ENCODE peak calls at places on chromosome 11, in nine cellular contexts. One of them, this sample, is unnamed.

GRCh38 chr11:68113986-68114385 is 7.2 kb downstream of the CHKA start:
- DNase-seq in AG09309: no peak
- DNase-seq in tibial nerve: no peak
- DNase-seq in AG09319: peak; percentile 18
- DNase-seq in body of pancreas: no peak
- DNase-seq in H9: peak; percentile 0
- DNase-seq in fibroblast of lung: peak; percentile 74
- DNase-seq in A549: no peak
- DNase-seq in B cell: no peak
- DNase-seq in this sample: no peak

GRCh38 chr11:14317659-14318325 is 41.2 kb downstream of the RRAS2 start:
- DNase-seq in A549: no peak
- DNase-seq in H9: no peak
- DNase-seq in AG09309: no peak
- DNase-seq in fibroblast of lung: no peak
- DNase-seq in B cell: no peak
- DNase-seq in AG09319: no peak
- DNase-seq in tibial nerve: no peak
- DNase-seq in body of pancreas: no peak
- DNase-seq in this sample: no peak

GRCh38 chr11:96122601-96123044 is 198.7 kb upstream of the MTMR2 start:
- DNase-seq in AG09309: no peak
- DNase-seq in H9: no peak
- DNase-seq in fibroblast of lung: no peak
- DNase-seq in AG09319: no peak
- DNase-seq in body of pancreas: no peak
- DNase-seq in tibial nerve: no peak
- DNase-seq in B cell: no peak
- DNase-seq in A549: no peak
- DNase-seq in this sample: no peak

GRCh38 chr11:34747261-34747660 is 126.4 kb downstream of the EHF start:
- DNase-seq in AG09319: no peak
- DNase-seq in H9: no peak
- DNase-seq in body of pancreas: no peak
- DNase-seq in A549: no peak
- DNase-seq in tibial nerve: no peak
- DNase-seq in AG09309: no peak
- DNase-seq in fibroblast of lung: no peak
- DNase-seq in B cell: no peak
- DNase-seq in this sample: no peak

GRCh38 chr11:66266378-66267038 is 1.9 kb upstream of the RAB1B start:
- DNase-seq in B cell: no peak
- DNase-seq in body of pancreas: no peak
- DNase-seq in H9: no peak
- DNase-seq in A549: no peak
- DNase-seq in AG09309: no peak
- DNase-seq in tibial nerve: no peak
- DNase-seq in AG09319: no peak
- DNase-seq in fibroblast of lung: no peak
- DNase-seq in this sample: no peak

GRCh38 chr11:57162179-57162898 is 19.4 kb upstream of the LRRC55 start:
- DNase-seq in B cell: no peak
- DNase-seq in body of pancreas: no peak
- DNase-seq in A549: no peak
- DNase-seq in AG09319: no peak
- DNase-seq in H9: no peak
- DNase-seq in tibial nerve: no peak
- DNase-seq in fibroblast of lung: no peak
- DNase-seq in AG09309: no peak
- DNase-seq in this sample: no peak

GRCh38 chr11:43738600-43739409 is 58.3 kb downstream of the HSD17B12 start:
- DNase-seq in fibroblast of lung: peak; percentile 91
- DNase-seq in body of pancreas: no peak
- DNase-seq in AG09309: peak; percentile 78
- DNase-seq in B cell: no peak
- DNase-seq in tibial nerve: no peak
- DNase-seq in H9: no peak
- DNase-seq in A549: no peak
- DNase-seq in AG09319: peak; percentile 77
- DNase-seq in this sample: no peak

GRCh38 chr11:101880208-101880607 is 34.6 kb upstream of the CEP126 start:
- DNase-seq in body of pancreas: no peak
- DNase-seq in AG09309: no peak
- DNase-seq in A549: peak; percentile 81
- DNase-seq in H9: no peak
- DNase-seq in tibial nerve: no peak
- DNase-seq in fibroblast of lung: peak; percentile 82
- DNase-seq in B cell: no peak
- DNase-seq in AG09319: no peak
- DNase-seq in this sample: no peak

GRCh38 chr11:94604496-94604895 is 37.3 kb downstream of the PIWIL4 start:
- DNase-seq in body of pancreas: no peak
- DNase-seq in tibial nerve: no peak
- DNase-seq in fibroblast of lung: no peak
- DNase-seq in AG09309: no peak
- DNase-seq in AG09319: no peak
- DNase-seq in H9: no peak
- DNase-seq in A549: no peak
- DNase-seq in B cell: no peak
- DNase-seq in this sample: no peak

GRCh38 chr11:41018224-41018623 is 441.2 kb downstream of the LRRC4C start:
- DNase-seq in A549: no peak
- DNase-seq in fibroblast of lung: no peak
- DNase-seq in body of pancreas: no peak
- DNase-seq in tibial nerve: no peak
- DNase-seq in B cell: no peak
- DNase-seq in AG09319: no peak
- DNase-seq in H9: no peak
- DNase-seq in AG09309: no peak
- DNase-seq in this sample: no peak

GRCh38 chr11:71336996-71337772 is 84.8 kb upstream of the SHANK2 start:
- DNase-seq in fibroblast of lung: no peak
- DNase-seq in tibial nerve: no peak
- DNase-seq in A549: no peak
- DNase-seq in body of pancreas: no peak
- DNase-seq in AG09319: no peak
- DNase-seq in AG09309: no peak
- DNase-seq in H9: peak; percentile 8
- DNase-seq in B cell: no peak
- DNase-seq in this sample: no peak

GRCh38 chr11:60764879-60765278 is 8.2 kb downstream of the MS4A15 start:
- DNase-seq in H9: no peak
- DNase-seq in B cell: no peak
- DNase-seq in tibial nerve: no peak
- DNase-seq in AG09309: no peak
- DNase-seq in AG09319: no peak
- DNase-seq in A549: no peak
- DNase-seq in fibroblast of lung: no peak
- DNase-seq in body of pancreas: no peak
- DNase-seq in this sample: no peak

GRCh38 chr11:60763692-60764369 is 7.2 kb downstream of the MS4A15 start:
- DNase-seq in body of pancreas: no peak
- DNase-seq in tibial nerve: no peak
- DNase-seq in H9: no peak
- DNase-seq in B cell: no peak
- DNase-seq in A549: no peak
- DNase-seq in AG09309: no peak
- DNase-seq in fibroblast of lung: no peak
- DNase-seq in AG09319: no peak
- DNase-seq in this sample: no peak

GRCh38 chr11:60765355-60765754 is 8.7 kb downstream of the MS4A15 start:
- DNase-seq in H9: no peak
- DNase-seq in body of pancreas: no peak
- DNase-seq in tibial nerve: no peak
- DNase-seq in B cell: no peak
- DNase-seq in A549: no peak
- DNase-seq in AG09309: no peak
- DNase-seq in fibroblast of lung: no peak
- DNase-seq in AG09319: no peak
- DNase-seq in this sample: no peak

GRCh38 chr11:60761436-60762190 is 4.9 kb downstream of the MS4A15 start:
- DNase-seq in body of pancreas: no peak
- DNase-seq in B cell: no peak
- DNase-seq in H9: no peak
- DNase-seq in tibial nerve: no peak
- DNase-seq in fibroblast of lung: no peak
- DNase-seq in AG09319: no peak
- DNase-seq in AG09309: no peak
- DNase-seq in A549: no peak
- DNase-seq in this sample: no peak

GRCh38 chr11:60762851-60763691 is 6.4 kb downstream of the MS4A15 start:
- DNase-seq in AG09309: no peak
- DNase-seq in A549: peak; percentile 36
- DNase-seq in tibial nerve: no peak
- DNase-seq in B cell: no peak
- DNase-seq in fibroblast of lung: no peak
- DNase-seq in AG09319: no peak
- DNase-seq in body of pancreas: peak; percentile 52
- DNase-seq in H9: no peak
- DNase-seq in this sample: no peak
- TF ChIP-seq CTCF in AG09309: peak; percentile 19
- TF ChIP-seq CTCF in A549: peak; percentile 33
- TF ChIP-seq CTCF in tibial nerve: no peak
- TF ChIP-seq CTCF in B cell: peak; percentile 66
- TF ChIP-seq CTCF in fibroblast of lung: no peak
- TF ChIP-seq CTCF in AG09319: no peak
- TF ChIP-seq CTCF in body of pancreas: no peak
- TF ChIP-seq CTCF in H9: peak; percentile 71
- TF ChIP-seq CTCF in this sample: peak; percentile 60

GRCh38 chr11:45852712-45853101 is 5.4 kb downstream of the CRY2 start:
- DNase-seq in AG09319: no peak
- DNase-seq in body of pancreas: no peak
- DNase-seq in H9: peak; percentile 48
- DNase-seq in AG09309: no peak
- DNase-seq in tibial nerve: no peak
- DNase-seq in fibroblast of lung: no peak
- DNase-seq in A549: no peak
- DNase-seq in B cell: peak; percentile 37
- DNase-seq in this sample: no peak
- TF ChIP-seq CTCF in AG09319: no peak
- TF ChIP-seq CTCF in body of pancreas: no peak
- TF ChIP-seq CTCF in H9: peak; percentile 38
- TF ChIP-seq CTCF in AG09309: no peak
- TF ChIP-seq CTCF in tibial nerve: no peak
- TF ChIP-seq CTCF in fibroblast of lung: no peak
- TF ChIP-seq CTCF in A549: no peak
- TF ChIP-seq CTCF in B cell: no peak
- TF ChIP-seq CTCF in this sample: no peak

DNA sequence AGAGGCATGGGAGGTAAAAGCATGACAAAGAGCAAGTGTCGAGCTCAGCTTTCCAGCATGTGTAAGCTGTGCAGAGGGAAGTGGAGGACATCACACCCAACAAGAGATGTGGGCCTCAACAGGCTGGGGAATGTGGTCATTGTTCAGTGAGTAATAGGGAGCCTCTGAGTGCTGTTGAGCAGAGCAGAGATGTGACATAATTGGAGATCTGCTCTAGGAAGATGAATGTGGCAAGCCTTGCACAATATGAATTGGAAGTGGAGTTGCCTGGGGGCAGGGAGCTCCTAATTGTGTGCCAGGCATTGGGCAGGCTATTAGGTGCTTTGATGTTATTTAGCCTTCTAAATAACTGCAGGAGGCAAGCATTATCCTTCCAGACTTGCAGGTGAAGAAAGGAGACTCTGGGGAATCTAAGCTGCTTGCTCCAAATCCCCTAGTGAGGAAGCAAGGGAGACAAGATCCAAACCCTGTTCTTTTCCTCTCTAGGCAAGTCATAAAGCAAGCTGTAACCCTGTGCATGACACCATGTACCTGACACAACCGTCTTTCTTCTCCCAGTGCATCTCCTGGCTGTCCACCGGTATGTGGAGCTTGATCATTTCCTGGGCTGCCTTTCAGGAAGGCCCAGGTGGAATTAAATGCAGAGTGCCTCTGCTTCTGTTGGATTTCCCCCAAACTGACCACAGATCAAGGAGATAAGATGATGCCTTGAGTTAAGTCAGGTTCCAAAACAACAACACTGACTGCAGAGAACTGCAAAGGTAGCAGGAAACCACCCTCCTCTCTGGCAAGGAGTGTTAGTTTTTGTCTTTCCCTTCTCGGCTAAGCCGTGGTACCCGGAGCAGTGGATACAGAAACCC is 221.4 kb downstream of the TENM4 start:
- DNase-seq in H9: no peak
- DNase-seq in B cell: no peak
- DNase-seq in tibial nerve: no peak
- DNase-seq in A549: no peak
- DNase-seq in body of pancreas: no peak
- DNase-seq in AG09319: no peak
- DNase-seq in AG09309: no peak
- DNase-seq in fibroblast of lung: no peak
- DNase-seq in this sample: no peak
- TF ChIP-seq CTCF in H9: no peak
- TF ChIP-seq CTCF in B cell: no peak
- TF ChIP-seq CTCF in tibial nerve: no peak
- TF ChIP-seq CTCF in A549: no peak
- TF ChIP-seq CTCF in body of pancreas: no peak
- TF ChIP-seq CTCF in AG09319: no peak
- TF ChIP-seq CTCF in AG09309: no peak
- TF ChIP-seq CTCF in fibroblast of lung: no peak
- TF ChIP-seq CTCF in this sample: no peak

GRCh38 chr11:33264926-33265325 is 7.7 kb downstream of the HIPK3 start:
- DNase-seq in B cell: no peak
- DNase-seq in H9: no peak
- DNase-seq in fibroblast of lung: no peak
- DNase-seq in AG09319: no peak
- DNase-seq in AG09309: no peak
- DNase-seq in body of pancreas: no peak
- DNase-seq in tibial nerve: no peak
- DNase-seq in A549: no peak
- DNase-seq in this sample: no peak

GRCh38 chr11:33269822-33270221 is 12.6 kb downstream of the HIPK3 start:
- DNase-seq in B cell: no peak
- DNase-seq in AG09319: no peak
- DNase-seq in AG09309: no peak
- DNase-seq in fibroblast of lung: no peak
- DNase-seq in tibial nerve: no peak
- DNase-seq in A549: no peak
- DNase-seq in body of pancreas: no peak
- DNase-seq in H9: no peak
- DNase-seq in this sample: no peak

GRCh38 chr11:33263549-33263948 is 6.4 kb downstream of the HIPK3 start:
- DNase-seq in fibroblast of lung: no peak
- DNase-seq in B cell: no peak
- DNase-seq in AG09319: no peak
- DNase-seq in tibial nerve: no peak
- DNase-seq in AG09309: no peak
- DNase-seq in A549: no peak
- DNase-seq in H9: no peak
- DNase-seq in body of pancreas: no peak
- DNase-seq in this sample: no peak

GRCh38 chr11:33268945-33269567 is 11.9 kb downstream of the HIPK3 start:
- DNase-seq in AG09319: no peak
- DNase-seq in tibial nerve: no peak
- DNase-seq in B cell: no peak
- DNase-seq in H9: no peak
- DNase-seq in fibroblast of lung: peak; percentile 30
- DNase-seq in AG09309: no peak
- DNase-seq in body of pancreas: no peak
- DNase-seq in A549: no peak
- DNase-seq in this sample: no peak

GRCh38 chr11:33266418-33267215 is 9.4 kb downstream of the HIPK3 start:
- DNase-seq in fibroblast of lung: peak; percentile 79
- DNase-seq in H9: no peak
- DNase-seq in body of pancreas: peak; percentile 40
- DNase-seq in AG09309: peak; percentile 42
- DNase-seq in AG09319: peak; percentile 56
- DNase-seq in B cell: no peak
- DNase-seq in A549: peak; percentile 58
- DNase-seq in tibial nerve: peak; percentile 48
- DNase-seq in this sample: no peak
- TF ChIP-seq CTCF in fibroblast of lung: no peak
- TF ChIP-seq CTCF in H9: no peak
- TF ChIP-seq CTCF in body of pancreas: no peak
- TF ChIP-seq CTCF in AG09309: no peak
- TF ChIP-seq CTCF in AG09319: no peak
- TF ChIP-seq CTCF in B cell: no peak
- TF ChIP-seq CTCF in A549: no peak
- TF ChIP-seq CTCF in tibial nerve: no peak
- TF ChIP-seq CTCF in this sample: no peak